ENCODE peak calls at places on chromosome 21, in nine cellular contexts. Z, K, A, D, G, S, N, Y and F are unnamed samples.

GRCh38 chr21:44926364-44927101 is 5.8 kb upstream of the ITGB2 start:
- DNase-seq in S (peak), D (no peak), G (no peak), K (no peak), A (no peak), Y (peak), N (no peak), Z (no peak), F (no peak)

GRCh38 chr21:36115138-36115710 is 19.7 kb upstream of the CBR3 start:
- DNase-seq in K (no peak), A (no peak), Y (no peak), S (no peak), G (no peak), N (no peak), Z (no peak), D (no peak), F (no peak)

GRCh38 chr21:15943009-15943666 is 213.4 kb downstream of the USP25 start:
- DNase-seq in A (no peak), N (no peak), D (peak), Y (peak), Z (no peak), G (peak), K (no peak), S (no peak), F (no peak)

GRCh38 chr21:32537569-32537881 is 47.8 kb downstream of the TCP10L start:
- DNase-seq in N (no peak), G (no peak), S (no peak), K (no peak), Z (no peak), D (no peak), Y (no peak), A (no peak), F (no peak)

GRCh38 chr21:26758083-26758861 is 86.9 kb downstream of the ADAMTS1 start:
- DNase-seq in K (no peak), A (no peak), N (no peak), Y (no peak), S (no peak), Z (no peak), D (no peak), G (no peak), F (no peak)

GRCh38 chr21:40765771-40766170 is 81.2 kb downstream of the DSCAM start:
- DNase-seq in A (no peak), D (no peak), G (no peak), S (no peak), Y (no peak), N (no peak), Z (no peak), K (no peak), F (no peak)

GRCh38 chr21:35002879-35003722 is 46.0 kb downstream of the RUNX1 start:
- DNase-seq in K (peak), Y (peak), A (no peak), S (no peak), D (peak), G (no peak), Z (no peak), N (no peak), F (no peak)

GRCh38 chr21:29323189-29323588 is 24.5 kb downstream of the BACH1 start:
- DNase-seq in N (no peak), Z (no peak), G (no peak), S (no peak), D (no peak), K (no peak), A (no peak), Y (no peak), F (no peak)

GRCh38 chr21:37398697-37399096 is 32.1 kb downstream of the DYRK1A start:
- DNase-seq in K (no peak), D (no peak), A (no peak), G (no peak), Y (no peak), Z (no peak), N (no peak), S (no peak), F (no peak)

GRCh38 chr21:33296156-33296555 is 28.6 kb upstream of the IFNAR1 start:
- DNase-seq in N (peak), K (no peak), A (no peak), D (no peak), G (no peak), Z (no peak), Y (no peak), S (no peak), F (no peak)

GRCh38 chr21:16124397-16125130 is 394.8 kb downstream of the USP25 start:
- DNase-seq in Z (no peak), N (no peak), G (peak), Y (peak), A (no peak), D (peak), S (no peak), K (peak), F (no peak)

GRCh38 chr21:37047079-37047478 is 25.8 kb downstream of the PIGP start:
- DNase-seq in D (no peak), A (peak), S (no peak), K (no peak), N (no peak), G (peak), Y (no peak), Z (no peak), F (no peak)

GRCh38 chr21:29637126-29637525 is 302.7 kb downstream of the GRIK1 start:
- DNase-seq in K (no peak), S (no peak), A (no peak), D (no peak), G (no peak), N (no peak), Y (no peak), Z (no peak), F (no peak)

GRCh38 chr21:46374761-46375389 is 50.9 kb downstream of the PCNT start:
- DNase-seq in S (peak), D (no peak), N (no peak), Y (no peak), Z (no peak), G (no peak), A (no peak), K (no peak), F (no peak)

GRCh38 chr21:45318556-45319341 is 31.1 kb upstream of the POFUT2 start:
- DNase-seq in N (no peak), Y (peak), A (peak), G (peak), S (no peak), K (no peak), D (peak), Z (no peak), F (no peak)

GRCh38 chr21:33703750-33704606 is 61.7 kb downstream of the ITSN1 start:
- DNase-seq in G (no peak), D (no peak), A (peak), S (no peak), Z (no peak), Y (no peak), K (no peak), N (no peak), F (no peak)

GRCh38 chr21:24436236-24436635 is 1171.0 kb downstream of the MRPL39 start:
- DNase-seq in N (no peak), Z (no peak), D (no peak), A (no peak), Y (no peak), K (no peak), G (no peak), S (no peak), F (no peak)

GRCh38 chr21:25573409-25574206 is 33.7 kb downstream of the MRPL39 start:
- DNase-seq in K (peak), S (no peak), Z (no peak), N (no peak), D (peak), A (no peak), Y (peak), G (peak), F (no peak)

GRCh38 chr21:40531421-40531820 is 315.5 kb downstream of the DSCAM start:
- DNase-seq in Y (no peak), S (no peak), Z (no peak), K (peak), A (no peak), G (no peak), N (no peak), D (no peak), F (no peak)

GRCh38 chr21:30714436-30714835 is 4.1 kb downstream of the KRTAP21-3 start:
- DNase-seq in S (no peak), Z (no peak), Y (peak), G (no peak), D (no peak), N (no peak), A (no peak), K (no peak), F (no peak)

GRCh38 chr21:45379901-45380330 is 25.0 kb upstream of the COL18A1 start:
- DNase-seq in A (no peak), K (no peak), Z (no peak), S (no peak), G (no peak), D (no peak), N (no peak), Y (no peak), F (no peak)

GRCh38 chr21:45443595-45444181 is 38.7 kb downstream of the COL18A1 start:
- DNase-seq in A (no peak), Z (no peak), Y (no peak), K (no peak), D (no peak), N (no peak), S (peak), G (no peak), F (no peak)

GRCh38 chr21:38272215-38272614 is 15.4 kb downstream of the KCNJ15 start:
- DNase-seq in S (peak), D (no peak), A (no peak), G (no peak), K (no peak), N (no peak), Z (no peak), Y (no peak), F (no peak)

GRCh38 chr21:45050361-45050785 is 24.0 kb upstream of the ADARB1 start:
- DNase-seq in N (no peak), A (no peak), K (no peak), Y (no peak), S (no peak), D (peak), Z (no peak), G (no peak), F (no peak)

GRCh38 chr21:33657124-33657842 is 15.0 kb downstream of the ITSN1 start:
- DNase-seq in N (no peak), A (no peak), G (no peak), Y (no peak), D (peak), S (no peak), K (no peak), Z (no peak), F (no peak)

GRCh38 chr21:32083175-32083574 is 195.7 kb downstream of the MIS18A start:
- DNase-seq in Y (no peak), S (no peak), K (no peak), A (no peak), N (no peak), G (no peak), Z (no peak), D (no peak), F (no peak)

GRCh38 chr21:45833437-45833836 is 148.1 kb upstream of the COL6A1 start:
- DNase-seq in D (no peak), N (no peak), S (no peak), Z (no peak), G (no peak), Y (no peak), K (no peak), A (no peak), F (no peak)

DNA sequence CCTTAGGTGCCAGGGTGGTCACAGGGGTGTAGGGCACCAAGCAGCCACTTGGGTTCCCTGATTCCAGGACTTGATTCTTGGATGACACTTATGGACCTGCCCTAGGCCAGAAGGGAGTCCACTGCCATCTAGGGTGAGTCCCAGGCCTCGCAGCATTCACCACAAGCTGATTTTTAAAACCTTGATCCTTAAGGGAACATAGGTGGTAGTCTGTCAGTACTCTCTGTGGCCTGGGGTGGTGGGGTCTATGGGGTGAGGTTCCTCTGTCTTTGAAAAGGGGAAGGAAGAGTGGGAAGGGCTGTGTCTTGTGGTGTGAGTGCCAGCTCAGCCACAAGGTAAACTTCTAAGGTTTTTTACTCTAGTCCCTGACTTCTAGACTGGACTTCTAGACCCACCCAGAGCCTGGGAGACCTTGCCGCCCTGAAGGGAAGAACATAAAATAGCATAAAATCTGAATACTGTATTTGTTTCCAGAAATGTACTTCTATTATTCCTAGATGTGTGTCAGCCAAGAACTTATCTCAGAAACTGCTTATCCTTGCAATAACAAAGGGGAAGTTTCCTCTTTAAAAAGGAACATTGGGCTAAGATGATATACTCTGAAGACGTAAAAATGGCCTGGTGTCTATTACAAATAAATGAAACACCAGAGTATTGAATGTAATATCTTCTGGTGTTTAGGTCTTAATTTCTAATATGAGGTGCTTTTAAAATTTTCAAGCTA is 757.3 kb downstream of the LTN1 start:
- DNase-seq in A (no peak), N (no peak), Z (no peak), G (no peak), S (peak), D (peak), Y (no peak), K (no peak), F (no peak)
- TF ChIP-seq CTCF in A (no peak), N (no peak), Z (peak), G (no peak), S (no peak), D (peak), Y (peak), K (no peak), F (no peak)

GRCh38 chr21:42833439-42833815 is 45.9 kb downstream of the WDR4 start:
- DNase-seq in K (no peak), Z (peak), D (peak), N (no peak), S (no peak), A (peak), G (peak), Y (peak), F (peak)
- TF ChIP-seq CTCF in K (peak), Z (peak), D (peak), N (peak), S (no peak), A (no peak), G (peak), Y (peak), F (peak)

DNA sequence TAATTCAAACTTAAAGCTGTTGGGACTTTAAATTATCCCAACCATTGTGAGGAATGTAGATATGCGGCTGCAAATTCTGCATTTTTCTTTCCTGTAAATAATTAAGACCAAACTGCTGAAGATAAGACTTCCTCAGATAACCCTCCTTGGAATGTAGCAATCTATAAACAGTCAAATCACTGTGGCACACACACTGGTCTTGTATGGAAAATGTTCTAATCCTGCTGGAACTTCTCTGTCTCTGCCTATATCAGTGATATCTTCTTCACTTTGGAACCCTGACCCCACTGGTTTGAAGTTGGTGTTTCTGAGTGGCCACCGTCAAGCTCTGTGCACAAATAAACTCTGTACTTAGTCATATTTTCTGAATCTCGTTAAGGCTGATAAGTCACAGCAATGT is 32.9 kb downstream of the HSF2BP start:
- DNase-seq in S (no peak), N (no peak), G (no peak), K (no peak), Z (no peak), A (no peak), Y (no peak), D (no peak), F (no peak)
- TF ChIP-seq CTCF in S (no peak), N (no peak), G (no peak), K (no peak), Z (no peak), A (no peak), Y (no peak), D (no peak), F (no peak)

DNA sequence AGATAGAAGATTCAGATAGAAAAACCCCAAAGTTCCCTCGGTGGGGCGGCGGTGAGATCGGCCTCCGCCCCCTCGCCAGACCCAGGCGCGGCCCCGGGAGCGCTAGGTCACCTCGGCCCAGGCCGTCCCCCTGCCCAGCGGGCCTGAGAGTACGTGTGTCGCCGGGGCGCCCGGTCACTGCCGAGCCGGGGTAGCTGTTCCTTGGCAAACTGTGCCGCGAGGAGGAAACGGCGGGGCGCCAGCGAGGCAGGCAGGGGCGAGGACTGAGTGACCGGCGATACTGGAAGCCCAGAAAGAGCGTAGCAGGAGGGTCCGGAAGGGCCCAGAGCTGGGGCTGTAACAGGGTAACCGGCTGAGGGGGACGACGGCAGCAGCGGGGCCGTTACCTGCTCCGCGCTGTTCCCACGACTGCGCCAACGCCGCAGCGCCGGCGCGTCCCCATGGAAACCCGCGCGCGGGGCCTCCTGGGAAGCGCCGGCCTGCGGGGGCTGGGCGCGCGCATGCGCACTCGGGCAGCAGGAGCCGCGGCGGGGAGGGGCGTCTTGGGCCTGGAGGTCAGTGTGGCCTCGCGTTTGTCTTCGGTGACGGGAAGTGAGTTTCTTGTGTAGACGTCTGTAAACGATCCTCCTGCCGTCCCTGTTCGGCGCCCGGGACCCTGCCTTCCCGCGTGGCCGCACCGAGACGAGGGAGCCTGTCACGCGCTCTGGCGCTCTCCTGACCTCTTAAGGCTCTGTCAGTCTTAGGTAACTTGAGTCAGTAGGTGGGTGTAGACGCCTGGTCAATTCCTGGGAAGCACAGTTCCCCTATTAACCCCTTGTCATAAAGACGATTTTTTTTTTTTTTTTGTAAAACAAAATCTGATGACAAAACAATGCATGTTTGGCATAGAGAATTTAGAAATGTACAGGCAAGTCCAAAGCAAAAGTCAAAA is at the start of gene LCA5L:
- DNase-seq in S (peak), G (peak), D (peak), N (peak), Y (peak), Z (peak), K (peak), A (peak), F (peak)
- TF ChIP-seq CTCF in S (no peak), G (no peak), D (peak), N (peak), Y (no peak), Z (no peak), K (peak), A (no peak), F (no peak)